ENCODE peak calls at places on chromosomes 3 and 15, in ten cellular contexts. P is mammary epithelial cell; Q is ovary; C is OCI-LY7; A is BJ; K is left ventricle myocardium inferior; U is tibial artery; W is fibroblast of the aortic adventitia; N is foreskin keratinocyte; S is CD8-positive, alpha-beta T cell. J is an unnamed sample.

GRCh38 chr15:78077053-78077859 is at the start of gene TBC1D2B:
- DNase-seq in P (peak; percentile 55), Q (peak; percentile 72), C (peak; percentile 77), A (no peak), K (peak; percentile 72), U (peak; percentile 55), W (peak; percentile 55), N (peak; percentile 50), S (peak; percentile 83), J (peak; percentile 26)

GRCh38 chr3:14784087-14784596 is 34.6 kb upstream of the FGD5 start:
- DNase-seq in P (no peak), Q (no peak), C (no peak), A (no peak), K (no peak), U (no peak), W (no peak), N (no peak), S (no peak), J (no peak)

GRCh38 chr15:36053746-36054145 is 507.8 kb upstream of the DPH6 start:
- DNase-seq in P (peak; percentile 3), Q (no peak), C (no peak), A (no peak), K (no peak), U (no peak), W (no peak), N (peak; percentile 20), S (no peak), J (peak; percentile 6)

GRCh38 chr15:100438570-100438969 is 90.2 kb downstream of the CERS3 start:
- DNase-seq in P (peak; percentile 58), Q (peak; percentile 74), C (peak; percentile 8), A (no peak), K (peak; percentile 78), U (peak; percentile 55), W (peak; percentile 0), N (peak; percentile 87), S (peak; percentile 52), J (peak; percentile 88)

GRCh38 chr3:11238057-11238456 is 34.1 kb upstream of the ATG7 start:
- DNase-seq in P (peak; percentile 81), Q (no peak), C (no peak), A (peak; percentile 88), K (no peak), U (no peak), W (peak; percentile 94), N (peak; percentile 87), S (no peak), J (peak; percentile 85)

GRCh38 chr3:108014943-108015342 is 75.9 kb downstream of the CD47 start:
- DNase-seq in P (no peak), Q (no peak), C (no peak), A (no peak), K (no peak), U (no peak), W (no peak), N (no peak), S (no peak), J (no peak)

GRCh38 chr3:18080198-18080689 is 337.8 kb upstream of the TBC1D5 start:
- DNase-seq in P (peak; percentile 39), Q (no peak), C (no peak), A (no peak), K (no peak), U (no peak), W (peak; percentile 65), N (peak; percentile 37), S (no peak), J (peak; percentile 49)

GRCh38 chr3:16534914-16535301 is 21.4 kb upstream of the RFTN1 start:
- DNase-seq in P (no peak), Q (no peak), C (no peak), A (no peak), K (no peak), U (no peak), W (no peak), N (no peak), S (no peak), J (no peak)

GRCh38 chr15:25783607-25784131 is 79.5 kb downstream of the ATP10A start:
- DNase-seq in P (no peak), Q (no peak), C (peak; percentile 54), A (no peak), K (no peak), U (no peak), W (peak; percentile 37), N (no peak), S (peak; percentile 71), J (no peak)

GRCh38 chr3:172586447-172586846 is 63.2 kb upstream of the TNFSF10 start:
- DNase-seq in P (no peak), Q (no peak), C (no peak), A (no peak), K (no peak), U (no peak), W (peak; percentile 45), N (no peak), S (no peak), J (no peak)

GRCh38 chr3:85254738-85255137 is 295.9 kb downstream of the CADM2 start:
- DNase-seq in P (no peak), Q (no peak), C (no peak), A (no peak), K (no peak), U (no peak), W (no peak), N (no peak), S (no peak), J (no peak)

GRCh38 chr3:87706176-87706575 is 352.6 kb downstream of the CGGBP1 start:
- DNase-seq in P (peak; percentile 44), Q (no peak), C (no peak), A (no peak), K (no peak), U (no peak), W (no peak), N (peak; percentile 3), S (no peak), J (peak; percentile 70)

GRCh38 chr3:139935866-139936817 is 1.2 kb downstream of the CLSTN2 start:
- DNase-seq in P (peak; percentile 20), Q (peak; percentile 73), C (no peak), A (no peak), K (peak; percentile 32), U (peak; percentile 41), W (no peak), N (peak; percentile 34), S (no peak), J (no peak)

GRCh38 chr3:50275996-50276761 is 2.7 kb upstream of the LSMEM2 start:
- DNase-seq in P (no peak), Q (no peak), C (no peak), A (no peak), K (no peak), U (no peak), W (no peak), N (no peak), S (no peak), J (no peak)

GRCh38 chr3:181948286-181948685 is 236.6 kb downstream of the SOX2 start:
- DNase-seq in P (peak; percentile 11), Q (no peak), C (peak; percentile 33), A (no peak), K (no peak), U (no peak), W (no peak), N (peak; percentile 28), S (no peak), J (peak; percentile 48)
- TF ChIP-seq CTCF in P (peak; percentile 47), Q (no peak), C (peak; percentile 80), A (no peak), K (no peak), U (no peak), W (no peak), N (peak; percentile 77), S (no peak), J (peak; percentile 68)

GRCh38 chr15:68817304-68818087 is 3.2 kb downstream of the ANP32A start:
- DNase-seq in P (peak; percentile 65), Q (peak; percentile 68), C (peak; percentile 89), A (no peak), K (peak; percentile 69), U (peak; percentile 62), W (peak; percentile 53), N (peak; percentile 51), S (peak; percentile 84), J (peak; percentile 38)
- TF ChIP-seq CTCF in P (no peak), Q (no peak), C (no peak), A (no peak), K (no peak), U (no peak), W (no peak), N (no peak), S (peak; percentile 22), J (no peak)

GRCh38 chr15:65595960-65596359 is 15.0 kb downstream of the INTS14 start:
- DNase-seq in P (no peak), Q (no peak), C (peak; percentile 57), A (no peak), K (no peak), U (no peak), W (peak; percentile 12), N (no peak), S (no peak), J (no peak)
- TF ChIP-seq CTCF in P (peak; percentile 20), Q (no peak), C (peak; percentile 89), A (peak; percentile 26), K (peak; percentile 31), U (no peak), W (no peak), N (peak; percentile 52), S (peak; percentile 36), J (peak; percentile 12)

GRCh38 chr15:69078638-69079037 is 64.1 kb downstream of the NOX5 start:
- DNase-seq in P (no peak), Q (no peak), C (no peak), A (no peak), K (no peak), U (no peak), W (no peak), N (no peak), S (no peak), J (no peak)

GRCh38 chr15:69074843-69075224 is 60.3 kb downstream of the NOX5 start:
- DNase-seq in P (no peak), Q (no peak), C (no peak), A (no peak), K (no peak), U (no peak), W (no peak), N (no peak), S (no peak), J (no peak)

GRCh38 chr15:69075467-69075866 is 61.0 kb downstream of the NOX5 start:
- DNase-seq in P (no peak), Q (no peak), C (no peak), A (no peak), K (no peak), U (no peak), W (peak; percentile 25), N (no peak), S (no peak), J (no peak)

GRCh38 chr15:69071265-69071664 is 56.8 kb downstream of the NOX5 start:
- DNase-seq in P (no peak), Q (no peak), C (no peak), A (no peak), K (no peak), U (no peak), W (no peak), N (no peak), S (no peak), J (no peak)

DNA sequence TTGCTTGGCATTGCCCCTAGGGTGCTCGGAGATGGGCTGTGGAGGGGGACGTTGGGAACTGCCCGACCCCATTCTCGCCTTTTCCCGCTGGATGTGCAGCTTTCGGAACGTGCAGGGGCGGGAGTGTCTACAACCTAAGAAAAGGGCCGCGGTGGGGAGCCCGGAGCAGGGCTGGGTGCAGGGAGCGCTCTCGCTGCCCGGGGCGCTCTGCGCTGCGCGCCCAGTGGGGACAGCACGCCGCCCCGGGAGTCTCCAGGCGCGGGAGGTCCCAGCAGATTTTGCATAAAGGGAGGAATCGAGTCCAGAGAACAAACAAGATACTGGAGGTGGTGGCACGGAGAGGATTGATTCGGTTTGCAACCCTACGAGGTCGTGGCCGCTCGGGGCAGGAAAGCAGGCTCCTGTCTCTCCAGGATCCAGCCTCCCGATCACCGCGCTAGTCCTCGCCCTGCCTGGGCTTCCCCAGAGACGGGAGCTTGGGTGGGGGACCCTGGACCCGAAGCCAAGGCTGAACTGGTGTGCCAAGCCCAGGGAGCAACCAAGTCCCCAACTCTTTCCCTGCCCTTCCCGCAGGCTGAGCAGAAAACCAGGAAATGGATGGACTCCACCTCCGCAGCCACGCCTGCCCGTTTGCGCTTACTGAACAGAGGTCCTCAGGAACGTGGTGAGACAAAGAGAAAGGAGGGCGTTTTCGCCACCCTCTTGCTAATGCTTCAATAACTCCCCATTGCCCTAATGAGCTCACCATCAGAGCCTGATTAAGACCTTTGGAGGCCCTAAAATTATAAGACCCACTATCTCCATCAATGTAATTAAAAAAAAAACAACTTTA is 59.7 kb downstream of the NOX5 start:
- DNase-seq in P (peak; percentile 62), Q (no peak), C (no peak), A (no peak), K (peak; percentile 70), U (peak; percentile 40), W (peak; percentile 42), N (peak; percentile 48), S (no peak), J (peak; percentile 50)
- TF ChIP-seq CTCF in P (no peak), Q (no peak), C (no peak), A (peak; percentile 22), K (peak; percentile 30), U (no peak), W (no peak), N (peak; percentile 21), S (no peak), J (peak; percentile 8)